ENCODE peak calls at places on chromosomes 5 and 9, in eight cellular contexts. Z, N, Q, Y, H, D, O and I are unnamed samples.

GRCh38 chr5:178465228-178465860 is 124.8 kb downstream of the COL23A1 start:
- DNase-seq in D (no peak), H (no peak), Y (no peak), Q (no peak), O (no peak), N (no peak), Z (no peak), I (no peak)

GRCh38 chr5:61464512-61464911 is 132.5 kb downstream of the ZSWIM6 start:
- DNase-seq in O (no peak), N (no peak), Q (no peak), Z (no peak), Y (no peak), D (no peak), H (peak), I (no peak)

GRCh38 chr5:140828402-140828737 is 610 bp downstream of the PCDHA6 start:
- DNase-seq in Q (no peak), Y (no peak), N (no peak), D (no peak), H (no peak), O (no peak), Z (no peak), I (no peak)

GRCh38 chr5:135560858-135561257 is 17.9 kb downstream of the CXCL14 start:
- DNase-seq in O (peak), Y (peak), D (peak), Q (peak), Z (peak), H (peak), N (peak), I (peak)

GRCh38 chr9:135490980-135491444 is 9.5 kb upstream of the MRPS2 start:
- DNase-seq in D (no peak), H (no peak), Q (no peak), Y (no peak), Z (no peak), N (no peak), O (no peak), I (no peak)

GRCh38 chr9:133120343-133121199 is 469 bp downstream of the RALGDS start:
- DNase-seq in N (no peak), Y (no peak), H (peak), D (no peak), Z (no peak), O (no peak), Q (no peak), I (no peak)

GRCh38 chr5:9363026-9363793 is 182.7 kb downstream of the SEMA5A start:
- DNase-seq in Z (no peak), D (no peak), Y (no peak), N (no peak), Q (no peak), H (no peak), O (no peak), I (no peak)

GRCh38 chr5:31593676-31594075 is 45.3 kb upstream of the PDZD2 start:
- DNase-seq in Y (no peak), Z (no peak), Q (no peak), O (no peak), N (no peak), H (no peak), D (no peak), I (no peak)

GRCh38 chr5:103358305-103358996 is 99.9 kb downstream of the MACIR start:
- DNase-seq in O (no peak), Z (no peak), N (no peak), H (no peak), D (no peak), Y (no peak), Q (no peak), I (no peak)

GRCh38 chr5:66232701-66233100 is 88.6 kb downstream of the SREK1 start:
- DNase-seq in H (no peak), N (no peak), Y (no peak), D (no peak), Z (no peak), O (no peak), Q (no peak), I (no peak)

GRCh38 chr5:5886812-5887486 is 464.5 kb downstream of the ICE1 start:
- DNase-seq in Q (no peak), N (no peak), H (no peak), Z (no peak), Y (no peak), D (peak), O (no peak), I (peak)

GRCh38 chr9:4333787-4334186 is 33.9 kb upstream of the GLIS3 start:
- DNase-seq in H (no peak), Q (no peak), O (no peak), D (no peak), Z (no peak), N (no peak), Y (no peak), I (no peak)

GRCh38 chr5:135018457-135018856 is 15.6 kb downstream of the PITX1 start:
- DNase-seq in Y (no peak), D (no peak), N (no peak), H (no peak), Z (no peak), Q (no peak), O (no peak), I (no peak)

GRCh38 chr5:125298258-125298657 is 551.8 kb upstream of the ZNF608 start:
- DNase-seq in Q (no peak), Y (peak), N (no peak), D (no peak), Z (no peak), H (peak), O (no peak), I (no peak)

GRCh38 chr5:143554918-143555477 is 151.5 kb upstream of the NR3C1 start:
- DNase-seq in Y (peak), N (no peak), Q (no peak), H (no peak), O (no peak), Z (no peak), D (no peak), I (no peak)

GRCh38 chr5:113336975-113337374 is 97.8 kb downstream of the TSSK1B start:
- DNase-seq in Y (no peak), Z (no peak), Q (no peak), O (peak), N (peak), D (peak), H (peak), I (no peak)

GRCh38 chr5:107476783-107477182 is 194.0 kb downstream of the EFNA5 start:
- DNase-seq in D (no peak), H (peak), Z (no peak), Y (no peak), Q (no peak), N (no peak), O (peak), I (peak)